ENCODE peak calls at places on chromosome 6, in five cellular contexts. A is effector memory CD8-positive, alpha-beta T cell; E is activated CD8-positive, alpha-beta memory T cell treated with anti-CD3 and anti-CD28 coated beads for 4 hours; N is lower lobe of right lung; D is hippocampal formation. H is an unnamed sample.

GRCh38 chr6:127854009-127854408 is 46.8 kb downstream of the THEMIS start:
- DNase-seq in A (no peak), E (no peak), N (no peak), D (no peak), H (no peak)

GRCh38 chr6:36717871-36718540 is 20.4 kb downstream of the RAB44 start:
- DNase-seq in A (no peak), E (no peak), N (no peak), D (no peak), H (no peak)

GRCh38 chr6:9439931-9440330 is 974.9 kb downstream of the TFAP2A start:
- DNase-seq in A (no peak), E (no peak), N (no peak), D (no peak), H (no peak)

GRCh38 chr6:161578478-161578877 is 304.6 kb upstream of the AGPAT4 start:
- DNase-seq in A (no peak), E (no peak), N (no peak), D (no peak), H (no peak)

GRCh38 chr6:139436521-139437348 is 62.3 kb upstream of the CITED2 start:
- DNase-seq in A (no peak), E (no peak), N (no peak), D (no peak), H (no peak)

GRCh38 chr6:106163966-106164877 is 78.1 kb downstream of the PRDM1 start:
- DNase-seq in A (peak; percentile 32), E (peak; percentile 27), N (no peak), D (no peak), H (no peak)

GRCh38 chr6:118679293-118679692 is 27.9 kb upstream of the CEP85L start:
- DNase-seq in A (no peak), E (no peak), N (no peak), D (no peak), H (no peak)

GRCh38 chr6:90083891-90084290 is 189.6 kb downstream of the GJA10 start:
- DNase-seq in A (no peak), E (no peak), N (no peak), D (no peak), H (no peak)

GRCh38 chr6:21739838-21740237 is 146.3 kb downstream of the SOX4 start:
- DNase-seq in A (no peak), E (no peak), N (no peak), D (no peak), H (no peak)

GRCh38 chr6:24838081-24838480 is 39.4 kb upstream of the ARMH2 start:
- DNase-seq in A (no peak), E (no peak), N (no peak), D (no peak), H (no peak)

GRCh38 chr6:157600807-157601206 is 219.8 kb downstream of the ZDHHC14 start:
- DNase-seq in A (no peak), E (no peak), N (no peak), D (no peak), H (no peak)

GRCh38 chr6:137097526-137097925 is 52.8 kb upstream of the IL20RA start:
- DNase-seq in A (no peak), E (no peak), N (no peak), D (no peak), H (no peak)

GRCh38 chr6:447381-448165 is 56.0 kb downstream of the IRF4 start:
- DNase-seq in A (no peak), E (peak; percentile 20), N (no peak), D (no peak), H (no peak)

GRCh38 chr6:132961122-132961521 is 146.8 kb downstream of the RPS12 start:
- DNase-seq in A (no peak), E (no peak), N (no peak), D (no peak), H (no peak)

GRCh38 chr6:105087571-105088211 is 92.1 kb downstream of the POPDC3 start:
- DNase-seq in A (peak; percentile 21), E (peak; percentile 5), N (no peak), D (peak; percentile 83), H (no peak)

GRCh38 chr6:21634582-21634981 is 41.0 kb downstream of the SOX4 start:
- DNase-seq in A (no peak), E (no peak), N (no peak), D (no peak), H (no peak)

GRCh38 chr6:125953502-125953875 is 3.1 kb upstream of the HINT3 start:
- DNase-seq in A (no peak), E (no peak), N (peak; percentile 45), D (no peak), H (no peak)

GRCh38 chr6:34961082-34961481 is 72.0 kb downstream of the ANKS1A start:
- DNase-seq in A (no peak), E (no peak), N (no peak), D (no peak), H (no peak)

GRCh38 chr6:7932625-7933024 is 22.0 kb upstream of the TXNDC5 start:
- DNase-seq in A (no peak), E (no peak), N (no peak), D (no peak), H (no peak)

H was measured in nucleus accumbens.